ENCODE peak calls at places on chromosomes 12 and 14, in nine cellular contexts. Y is mesendoderm; C is cardiac muscle cell; M is upper lobe of left lung; L is A549; W is effector memory CD4-positive, alpha-beta T cell; N is right cardiac atrium; B is suprapubic skin; F is CD8-positive, alpha-beta T cell. T is an unnamed sample.
A peak's percentile ranks its signal among the peaks of the same experiment; 100 is the strongest.

GRCh38 chr14:55351111-55351510 is 60.5 kb downstream of the ATG14 start:
- DNase-seq in Y (no peak), C (no peak), M (no peak), L (no peak), W (no peak), N (no peak), B (no peak), F (no peak), T (no peak)

GRCh38 chr14:70281938-70282337 is 77.5 kb downstream of the COX16 start:
- DNase-seq in Y (no peak), C (no peak), M (no peak), L (no peak), W (no peak), N (no peak), B (no peak), F (no peak), T (no peak)

GRCh38 chr12:122116707-122117535 is 38.4 kb downstream of the MLXIP start:
- DNase-seq in Y (no peak), C (no peak), M (no peak), L (no peak), W (no peak), N (peak; percentile 60), B (no peak), F (no peak), T (no peak)

GRCh38 chr12:92786045-92786444 is 83.3 kb downstream of the PLEKHG7 start:
- DNase-seq in Y (no peak), C (no peak), M (no peak), L (no peak), W (no peak), N (no peak), B (no peak), F (no peak), T (no peak)

GRCh38 chr12:112419269-112420133 is 754 bp downstream of the PTPN11 start:
- DNase-seq in Y (peak; percentile 92), C (peak; percentile 79), M (peak; percentile 76), L (peak; percentile 58), W (no peak), N (peak; percentile 81), B (peak; percentile 88), F (no peak), T (no peak)

GRCh38 chr12:46153267-46153872 is 115.5 kb downstream of the SLC38A1 start:
- DNase-seq in Y (peak; percentile 33), C (peak; percentile 28), M (no peak), L (peak; percentile 31), W (no peak), N (no peak), B (no peak), F (no peak), T (no peak)

GRCh38 chr12:130474599-130474998 is 136.9 kb downstream of the PIWIL1 start:
- DNase-seq in Y (no peak), C (no peak), M (no peak), L (no peak), W (no peak), N (peak; percentile 30), B (no peak), F (no peak), T (no peak)

GRCh38 chr12:65911321-65911720 is 87.0 kb downstream of the HMGA2 start:
- DNase-seq in Y (no peak), C (no peak), M (no peak), L (no peak), W (no peak), N (no peak), B (no peak), F (no peak), T (no peak)

GRCh38 chr12:7180685-7181084 is 8.8 kb upstream of the PEX5 start:
- DNase-seq in Y (no peak), C (no peak), M (no peak), L (no peak), W (no peak), N (no peak), B (no peak), F (no peak), T (no peak)

GRCh38 chr12:26748741-26749431 is 84.1 kb downstream of the ITPR2 start:
- DNase-seq in Y (peak; percentile 49), C (no peak), M (no peak), L (no peak), W (no peak), N (no peak), B (no peak), F (no peak), T (no peak)

GRCh38 chr12:80716711-80717469 is at the start of gene MYF5:
- DNase-seq in Y (no peak), C (no peak), M (no peak), L (no peak), W (no peak), N (no peak), B (no peak), F (no peak), T (no peak)

GRCh38 chr12:47843226-47843980 is 23.7 kb upstream of the HDAC7 start:
- DNase-seq in Y (peak; percentile 81), C (no peak), M (no peak), L (no peak), W (no peak), N (peak; percentile 50), B (no peak), F (no peak), T (no peak)

GRCh38 chr12:9331218-9331626 is 123.0 kb upstream of the PZP start:
- DNase-seq in Y (peak; percentile 53), C (peak; percentile 64), M (peak; percentile 72), L (peak; percentile 35), W (peak; percentile 34), N (peak; percentile 87), B (no peak), F (peak; percentile 82), T (peak; percentile 77)

GRCh38 chr14:50025776-50026175 is 90.6 kb downstream of the VCPKMT start:
- DNase-seq in Y (no peak), C (no peak), M (no peak), L (no peak), W (no peak), N (no peak), B (no peak), F (no peak), T (no peak)

GRCh38 chr12:132486168-132486567 is 3.8 kb upstream of the FBRSL1 start:
- DNase-seq in Y (no peak), C (no peak), M (no peak), L (no peak), W (no peak), N (peak; percentile 27), B (no peak), F (no peak), T (no peak)

GRCh38 chr12:125065753-125066570 is 727 bp downstream of the AACS start:
- DNase-seq in Y (peak; percentile 32), C (no peak), M (no peak), L (peak; percentile 28), W (no peak), N (no peak), B (no peak), F (no peak), T (peak; percentile 17)
- H3K27ac ChIP-seq in Y (peak overlapping the region; percentile 58), C (no peak overlapping the region), M (peak overlapping the region; percentile 48), L (peak overlapping the region; percentile 86), W (peak overlapping the region; percentile 57), N (no peak overlapping the region), B (peak overlapping the region; percentile 62), F (peak overlapping the region; percentile 33), T (peak overlapping the region; percentile 83)

GRCh38 chr12:52063081-52063985 is 6.4 kb upstream of the ATG101 start:
- DNase-seq in Y (no peak), C (no peak), M (no peak), L (no peak), W (no peak), N (peak; percentile 89), B (no peak), F (no peak), T (no peak)
- H3K27ac ChIP-seq in Y (no peak overlapping the region), C (no peak overlapping the region), M (no peak overlapping the region), L (peak overlapping the region; percentile 81), W (no peak overlapping the region), N (peak overlapping the region; percentile 66), B (peak overlapping the region; percentile 64), F (no peak overlapping the region), T (no peak overlapping the region)

GRCh38 chr14:68972507-68973272 is 6.4 kb downstream of the ACTN1 start:
- DNase-seq in Y (no peak), C (no peak), M (no peak), L (no peak), W (no peak), N (no peak), B (no peak), F (no peak), T (no peak)
- H3K27ac ChIP-seq in Y (no peak overlapping the region), C (no peak overlapping the region), M (no peak overlapping the region), L (no peak overlapping the region), W (no peak overlapping the region), N (no peak overlapping the region), B (no peak overlapping the region), F (no peak overlapping the region), T (peak overlapping the region; percentile 89)

GRCh38 chr14:73723411-73723798 is 9.2 kb upstream of the PNMA1 start:
- DNase-seq in Y (no peak), C (no peak), M (no peak), L (no peak), W (no peak), N (no peak), B (no peak), F (no peak), T (no peak)
- H3K27ac ChIP-seq in Y (no peak overlapping the region), C (no peak overlapping the region), M (peak overlapping the region; percentile 65), L (peak overlapping the region; percentile 81), W (peak overlapping the region; percentile 48), N (peak overlapping the region; percentile 92), B (peak overlapping the region; percentile 79), F (no peak overlapping the region), T (peak overlapping the region; percentile 27)

GRCh38 chr12:56142184-56142784 is 10.1 kb upstream of the MYL6B start:
- DNase-seq in Y (no peak), C (no peak), M (no peak), L (no peak), W (no peak), N (peak; percentile 42), B (no peak), F (no peak), T (no peak)

GRCh38 chr12:56145218-56145617 is 7.2 kb upstream of the MYL6B start:
- DNase-seq in Y (no peak), C (no peak), M (no peak), L (no peak), W (no peak), N (no peak), B (no peak), F (no peak), T (no peak)

GRCh38 chr12:56146492-56147460 is 5.6 kb upstream of the MYL6B start:
- DNase-seq in Y (no peak), C (no peak), M (no peak), L (no peak), W (no peak), N (peak; percentile 38), B (no peak), F (no peak), T (no peak)

GRCh38 chr12:56143870-56144269 is 8.5 kb upstream of the MYL6B start:
- DNase-seq in Y (no peak), C (no peak), M (no peak), L (no peak), W (no peak), N (peak; percentile 76), B (no peak), F (no peak), T (no peak)

GRCh38 chr12:56143225-56143624 is 9.2 kb upstream of the MYL6B start:
- DNase-seq in Y (no peak), C (no peak), M (no peak), L (no peak), W (no peak), N (peak; percentile 16), B (no peak), F (no peak), T (no peak)
- H3K27ac ChIP-seq in Y (no peak overlapping the region), C (no peak overlapping the region), M (peak overlapping the region; percentile 63), L (no peak overlapping the region), W (no peak overlapping the region), N (peak overlapping the region; percentile 82), B (peak overlapping the region; percentile 32), F (peak overlapping the region; percentile 15), T (peak overlapping the region; percentile 37)